ENCODE peak calls at places on chromosomes 16 and 17, in six cellular contexts. K, M, H, B, E and I are unnamed samples.

GRCh38 chr16:85402910-85403692 is 210.0 kb upstream of the GSE1 start:
- DNase-seq in M (peak; percentile 4), K (peak; percentile 42), B (peak; percentile 84), H (no peak), E (peak; percentile 51), I (peak; percentile 27)

GRCh38 chr17:79979201-79979840 is 56.4 kb downstream of the TBC1D16 start:
- DNase-seq in B (no peak), H (no peak), E (peak; percentile 60), M (no peak), K (no peak), I (no peak)

GRCh38 chr16:25553711-25554436 is 137.9 kb upstream of the HS3ST4 start:
- DNase-seq in B (no peak), M (no peak), K (peak; percentile 23), E (no peak), H (no peak), I (no peak)

GRCh38 chr17:81002013-81002384 is 10.4 kb downstream of the CHMP6 start:
- DNase-seq in B (no peak), H (no peak), E (peak; percentile 16), M (no peak), K (no peak), I (no peak)

GRCh38 chr16:66299349-66299748 is 67.1 kb upstream of the CDH5 start:
- DNase-seq in H (no peak), M (no peak), K (no peak), B (no peak), E (no peak), I (no peak)

GRCh38 chr16:87982491-87983415 is 31.5 kb downstream of the BANP start:
- DNase-seq in K (no peak), B (no peak), H (no peak), M (no peak), E (no peak), I (no peak)

GRCh38 chr17:7710341-7710740 is 5.3 kb downstream of the EFNB3 start:
- DNase-seq in H (no peak), M (no peak), E (no peak), B (no peak), K (no peak), I (no peak)

GRCh38 chr16:66315210-66315825 is 51.2 kb upstream of the CDH5 start:
- DNase-seq in E (peak; percentile 69), H (peak; percentile 62), K (peak; percentile 72), M (peak; percentile 20), B (peak; percentile 87), I (no peak)

GRCh38 chr16:1550061-1550460 is 16.6 kb downstream of the TMEM204 start:
- DNase-seq in H (no peak), K (no peak), E (no peak), B (no peak), M (no peak), I (no peak)

GRCh38 chr17:39787038-39787437 is 49.3 kb downstream of the GRB7 start:
- DNase-seq in B (no peak), H (no peak), K (no peak), E (no peak), M (no peak), I (no peak)